ENCODE peak calls at places on chromosomes 11 and 22, in six cellular contexts. D is psoas muscle, C is left ventricle myocardium inferior, V is GM23338, B is IMR-90, F is tibial artery. R is an unnamed sample. For H3K4me1, the result is how much of the 10 kb centered on the place peaks cover.

GRCh38 chr11:61769169-61769920 is 16.9 kb downstream of the MYRF start:
- DNase-seq in V (peak), C (no peak), B (peak), D (no peak), F (no peak), R (no peak)

GRCh38 chr11:120746395-120746794 is 234.8 kb downstream of the GRIK4 start:
- DNase-seq in C (no peak), B (no peak), D (no peak), F (no peak), V (peak), R (no peak)

GRCh38 chr11:1176224-1177019 is 18.7 kb downstream of the MUC5AC start:
- DNase-seq in C (no peak), V (no peak), D (peak), B (no peak), F (no peak), R (peak)

GRCh38 chr11:77252555-77253270 is 48.8 kb downstream of the GDPD4 start:
- DNase-seq in V (no peak), D (no peak), B (no peak), F (no peak), C (no peak), R (no peak)

GRCh38 chr11:2445107-2445947 is 519 bp downstream of the KCNQ1 start:
- DNase-seq in C (no peak), V (peak), F (peak), D (peak), B (no peak), R (no peak)

GRCh38 chr11:108340958-108341357 is 118.1 kb downstream of the ATM start:
- DNase-seq in V (peak), D (no peak), B (no peak), C (no peak), F (no peak), R (no peak)

GRCh38 chr11:112255075-112255739 is 5.5 kb downstream of the PLET1 start:
- DNase-seq in F (no peak), B (peak), D (no peak), C (no peak), V (no peak), R (no peak)

GRCh38 chr11:18769802-18770456 is 21.7 kb downstream of the PTPN5 start:
- DNase-seq in C (no peak), B (no peak), V (peak), D (no peak), F (no peak), R (no peak)

GRCh38 chr11:109654091-109654490 is 232.1 kb downstream of the C11orf87 start:
- DNase-seq in D (no peak), C (no peak), B (no peak), F (no peak), V (no peak), R (no peak)

GRCh38 chr11:130698174-130698573 is 218.1 kb downstream of the SNX19 start:
- DNase-seq in C (no peak), D (no peak), F (no peak), V (no peak), B (no peak), R (no peak)

GRCh38 chr22:19446603-19447387 is 716 bp downstream of the C22orf39 start:
- DNase-seq in B (no peak), F (no peak), V (peak), D (no peak), C (no peak), R (no peak)

GRCh38 chr11:67293090-67293489 is 4.0 kb downstream of the ANKRD13D start:
- DNase-seq in B (peak), V (no peak), C (no peak), D (no peak), F (no peak), R (no peak)

GRCh38 chr11:57424802-57425564 is 1.9 kb downstream of the SLC43A3 start:
- DNase-seq in F (peak), B (peak), C (peak), V (no peak), D (peak), R (no peak)

GRCh38 chr11:3368199-3368598 is 10.7 kb downstream of the ZNF195 start:
- DNase-seq in C (no peak), V (no peak), B (no peak), F (no peak), D (no peak), R (no peak)

GRCh38 chr11:79030448-79030847 is 410.4 kb downstream of the TENM4 start:
- DNase-seq in V (no peak), F (no peak), D (no peak), C (no peak), B (no peak), R (no peak)

GRCh38 chr11:119518746-119519382 is 95.9 kb upstream of the THY1 start:
- DNase-seq in F (no peak), C (no peak), V (peak), D (no peak), B (peak), R (no peak)

GRCh38 chr11:65851083-65851579 is 6.8 kb downstream of the CFL1 start:
- DNase-seq in B (no peak), C (no peak), D (no peak), V (peak), F (peak), R (no peak)

GRCh38 chr11:45045692-45046471 is 95.2 kb upstream of the TP53I11 start:
- DNase-seq in D (peak), C (peak), F (peak), V (no peak), B (peak), R (no peak)

GRCh38 chr11:114847599-114847998 is 169.3 kb downstream of the NXPE2 start:
- DNase-seq in C (no peak), V (peak), D (no peak), F (no peak), B (no peak), R (no peak)

GRCh38 chr11:126029805-126030204 is 32.9 kb downstream of the CDON start:
- DNase-seq in V (no peak), F (no peak), D (no peak), B (no peak), C (no peak), R (no peak)

GRCh38 chr22:20663137-20663828 is 110.6 kb upstream of the SERPIND1 start:
- DNase-seq in D (no peak), B (peak), V (no peak), F (no peak), C (no peak), R (no peak)

GRCh38 chr11:120565436-120566155 is 54.0 kb downstream of the GRIK4 start:
- DNase-seq in B (no peak), D (no peak), V (no peak), F (peak), C (no peak), R (no peak)

GRCh38 chr11:75277991-75278790 is 37.6 kb downstream of the TPBGL start:
- DNase-seq in F (peak), B (no peak), V (no peak), C (peak), D (peak), R (no peak)

GRCh38 chr11:65426839-65427690 is 4.5 kb downstream of the NEAT1 start:
- DNase-seq in C (peak), B (peak), D (peak), F (peak), V (peak), R (peak)

GRCh38 chr22:21102659-21103267 is 57.0 kb downstream of the LRRC74B start:
- DNase-seq in B (peak), V (peak), F (peak), C (peak), D (peak), R (peak)

GRCh38 chr11:124834526-124835190 is 30.6 kb upstream of the ROBO3 start:
- DNase-seq in D (no peak), F (no peak), C (no peak), B (no peak), V (no peak), R (no peak)

GRCh38 chr11:14643697-14644395 is at the start of gene PDE3B:
- DNase-seq in D (peak), C (peak), B (peak), F (peak), V (peak), R (peak)

GRCh38 chr22:39472570-39473556 is 16.1 kb downstream of the MGAT3 start:
- DNase-seq in B (no peak), F (no peak), C (no peak), V (no peak), D (no peak), R (no peak)

GRCh38 chr22:28904211-28904808 is 20.9 kb downstream of the ZNRF3 start:
- DNase-seq in V (no peak), C (no peak), B (peak), D (no peak), F (peak), R (no peak)

GRCh38 chr11:31240340-31240904 is 129.1 kb downstream of the DCDC1 start:
- DNase-seq in F (no peak), C (no peak), D (no peak), V (peak), B (peak), R (peak)

GRCh38 chr11:128354476-128354875 is 232.9 kb downstream of the ETS1 start:
- DNase-seq in D (no peak), C (no peak), B (peak), F (no peak), V (no peak), R (no peak)

GRCh38 chr11:47980907-47981621 is 705 bp downstream of the PTPRJ start:
- DNase-seq in B (peak), C (peak), F (no peak), D (peak), V (peak), R (peak)

GRCh38 chr22:30423296-30423958 is 2.1 kb upstream of the MTFP1 start:
- DNase-seq in V (peak), B (no peak), C (peak), F (peak), D (no peak), R (no peak)

GRCh38 chr11:287821-288327 is 1.1 kb upstream of the PGGHG start:
- DNase-seq in V (no peak), C (peak), D (peak), F (peak), B (no peak), R (no peak)

GRCh38 chr22:26170795-26171194 is 1.5 kb downstream of the SEZ6L start:
- DNase-seq in F (no peak), D (no peak), C (peak), V (peak), B (no peak), R (peak)
- TF ChIP-seq CTCF in F (no peak), D (no peak), C (no peak), V (peak), B (no peak), R (no peak)

DNA sequence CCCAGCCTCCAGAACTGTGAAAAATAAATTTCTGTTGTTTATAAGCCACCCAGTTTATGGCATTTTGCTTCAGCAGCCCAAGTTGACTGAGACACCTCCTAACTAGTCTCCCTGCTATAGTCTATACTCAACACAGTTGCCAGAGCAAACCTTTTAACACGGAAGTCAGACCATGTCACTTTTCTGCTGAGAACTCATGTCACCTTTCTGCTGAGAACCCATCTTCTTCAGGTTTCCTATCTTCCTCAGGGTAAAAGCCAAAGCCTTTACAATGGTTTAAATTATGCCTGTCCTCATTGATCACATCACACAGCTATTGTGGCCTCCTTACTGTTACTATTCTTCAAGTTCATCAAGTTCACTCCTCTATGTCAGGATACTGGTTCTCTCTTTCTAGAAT is 74.3 kb upstream of the SOX6 start:
- DNase-seq in F (no peak), C (no peak), V (no peak), B (no peak), D (no peak), R (no peak)
- H3K4me1 ChIP-seq in F (under half), C (under half), V (under half), B (under half), D (under half), R (under half)

DNA sequence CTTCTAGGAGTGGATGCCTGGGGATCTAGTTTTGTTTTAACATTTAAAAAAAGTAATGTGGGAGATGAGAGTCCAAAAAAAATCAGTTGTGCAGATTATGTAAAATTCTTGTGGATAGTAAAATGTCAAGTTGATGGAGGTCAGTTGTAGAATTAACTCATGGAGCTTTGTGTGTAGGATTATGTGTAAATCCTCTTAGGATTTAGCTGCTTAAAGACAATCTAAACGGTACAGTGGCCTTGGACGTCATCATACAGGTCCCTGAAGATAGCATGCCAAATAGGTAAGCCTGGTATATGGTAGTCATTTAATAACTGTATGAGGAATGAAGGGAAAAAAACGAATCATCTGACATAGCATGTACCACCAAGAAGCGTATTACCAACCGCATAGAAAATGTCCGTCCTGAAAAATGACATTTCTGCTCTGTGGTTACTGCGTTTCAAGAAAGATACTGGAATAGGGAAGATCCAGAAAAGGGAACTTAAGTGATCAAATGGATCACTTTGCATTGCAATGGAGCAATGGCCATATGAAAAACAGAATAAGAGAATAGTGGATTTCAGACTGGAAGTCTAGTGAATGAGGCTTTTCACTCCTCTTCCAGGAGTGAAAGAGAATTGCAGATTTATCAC is 61.3 kb downstream of the BCL2L13 start:
- DNase-seq in F (no peak), B (no peak), D (no peak), V (no peak), C (no peak), R (no peak)
- H3K27ac ChIP-seq in F (no peak), B (no peak), D (no peak), V (no peak), C (no peak), R (no peak)

GRCh38 chr22:49726022-49726681 is 101.5 kb downstream of the BRD1 start:
- DNase-seq in C (no peak), D (no peak), F (peak), V (no peak), B (no peak), R (no peak)

GRCh38 chr22:49725516-49725915 is 102.2 kb downstream of the BRD1 start:
- DNase-seq in F (peak), C (no peak), B (no peak), V (no peak), D (no peak), R (peak)

GRCh38 chr22:49723478-49724029 is 104.1 kb downstream of the BRD1 start:
- DNase-seq in V (no peak), F (no peak), C (no peak), B (no peak), D (no peak), R (no peak)

GRCh38 chr22:49724030-49724892 is 103.4 kb downstream of the BRD1 start:
- DNase-seq in F (peak), V (no peak), D (no peak), B (no peak), C (no peak), R (peak)

GRCh38 chr22:49724893-49725489 is 102.7 kb downstream of the BRD1 start:
- DNase-seq in V (no peak), D (peak), B (peak), F (no peak), C (peak), R (peak)
- TF ChIP-seq CTCF in V (no peak), D (peak), B (peak), F (peak), C (peak), R (peak)

GRCh38 chr11:102452461-102453285 is at the start of gene TMEM123:
- DNase-seq in C (peak), V (peak), B (peak), D (peak), F (peak), R (peak)
- H3K4me1 ChIP-seq in C (half or more), V (under half), B (under half), D (under half), F (under half), R (under half)

GRCh38 chr11:64378335-64378884 is 19.4 kb downstream of the RPS6KA4 start:
- DNase-seq in C (peak), V (no peak), F (peak), B (no peak), D (no peak), R (no peak)
- H3K27ac ChIP-seq in C (no peak), V (no peak), F (no peak), B (no peak), D (no peak), R (no peak)

DNA sequence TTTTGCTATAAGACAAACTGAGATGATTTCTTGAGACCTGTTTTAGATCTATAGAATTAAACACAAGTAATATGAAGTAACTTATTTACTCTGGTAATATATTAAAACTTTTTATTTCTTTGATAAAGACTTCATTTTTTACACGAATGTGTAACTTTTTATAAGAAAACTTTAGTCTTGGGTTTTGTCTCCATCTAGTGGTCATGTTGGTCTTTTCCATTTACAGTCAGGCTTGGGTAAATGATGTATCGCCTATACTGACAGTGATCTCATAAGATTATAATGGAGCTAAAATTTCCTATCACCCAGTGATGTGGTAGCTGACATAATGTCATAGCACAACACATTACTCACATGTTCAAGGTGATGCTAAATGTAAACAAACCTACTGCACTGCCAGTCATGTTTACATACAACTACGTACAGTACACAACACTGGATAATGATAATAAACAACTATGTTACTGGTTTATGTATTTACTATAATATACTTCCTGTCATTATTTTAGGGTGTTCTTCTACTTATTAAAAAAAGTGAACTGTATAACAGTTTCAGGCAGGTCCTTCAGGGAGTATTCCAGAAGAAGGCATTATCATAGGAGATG is 7.5 kb upstream of the C11orf97 start:
- DNase-seq in C (no peak), D (no peak), V (peak), B (peak), F (no peak), R (no peak)
- TF ChIP-seq CTCF in C (peak), D (peak), V (peak), B (peak), F (peak), R (peak)

DNA sequence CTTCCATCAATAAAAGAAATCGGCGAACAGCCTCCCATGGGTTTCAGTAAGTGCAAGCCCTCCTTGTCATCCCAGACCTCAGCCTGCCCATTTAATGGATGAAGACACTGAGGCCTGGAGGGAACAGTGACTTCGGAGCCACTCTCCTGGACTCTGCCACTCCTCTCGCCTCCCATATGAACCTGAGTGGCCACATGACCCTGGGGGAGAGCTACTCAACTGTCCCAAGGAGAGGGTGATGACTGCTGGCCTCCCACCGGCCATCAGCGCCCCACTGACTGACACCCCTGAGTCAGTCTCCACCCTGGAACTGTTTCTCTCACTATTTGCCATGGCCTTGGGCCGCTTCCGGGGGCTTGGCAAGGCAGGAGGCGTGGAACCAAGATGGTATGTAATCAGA is 17.1 kb downstream of the LRP5 start:
- DNase-seq in C (no peak), B (no peak), F (no peak), D (no peak), V (no peak), R (no peak)
- H3K4me1 ChIP-seq in C (half or more), B (under half), F (half or more), D (under half), V (under half), R (under half)

R was measured in pancreas.